ENCODE peak calls at places on chromosomes 7 and 10, in nine cellular contexts. Q is Right ventricle myocardium superior; H is occipital lobe; P is GM23248; V is activated CD4-positive, alpha-beta T cell treated with anti-CD3 and anti-CD28 coated beads, Interleukin-2, amount 10 ng/mL, durations not matched to agents 7 days and 5 days; S is suprapubic skin; T is activated CD8-positive, alpha-beta memory T cell treated with anti-CD3 and anti-CD28 coated beads for 24 hours; G is NCI-H1105; L is fibroblast of pulmonary artery. D is an unnamed sample.

GRCh38 chr7:129843982-129844840 is 108.5 kb downstream of the UBE2H start:
- DNase-seq in Q (no peak), H (no peak), P (peak; percentile 21), V (no peak), S (no peak), T (no peak), G (no peak), L (no peak), D (no peak)

GRCh38 chr7:2542924-2543871 is 12.1 kb downstream of the BRAT1 start:
- DNase-seq in Q (peak; percentile 37), H (no peak), P (no peak), V (no peak), S (peak; percentile 68), T (no peak), G (no peak), L (no peak), D (no peak)

GRCh38 chr10:90906596-90906995 is 14.3 kb downstream of the ANKRD1 start:
- DNase-seq in Q (no peak), H (no peak), P (no peak), V (no peak), S (no peak), T (no peak), G (no peak), L (no peak), D (no peak)

GRCh38 chr10:14611971-14612693 is 162.6 kb downstream of the FAM107B start:
- DNase-seq in Q (no peak), H (no peak), P (no peak), V (no peak), S (no peak), T (no peak), G (no peak), L (no peak), D (no peak)

GRCh38 chr10:50275650-50276235 is 24.4 kb upstream of the ASAH2 start:
- DNase-seq in Q (peak; percentile 47), H (no peak), P (peak; percentile 47), V (peak; percentile 22), S (no peak), T (peak; percentile 62), G (no peak), L (peak; percentile 31), D (peak; percentile 25)

GRCh38 chr10:1643161-1643910 is 94.0 kb downstream of the ADARB2 start:
- DNase-seq in Q (no peak), H (no peak), P (peak; percentile 1), V (peak; percentile 9), S (no peak), T (no peak), G (no peak), L (no peak), D (peak; percentile 53)

GRCh38 chr10:77605466-77605865 is 32.1 kb downstream of the KCNMA1 start:
- DNase-seq in Q (no peak), H (no peak), P (peak; percentile 50), V (no peak), S (no peak), T (no peak), G (no peak), L (no peak), D (no peak)

GRCh38 chr7:12692035-12692434 is 4.6 kb downstream of the ARL4A start:
- DNase-seq in Q (no peak), H (no peak), P (no peak), V (no peak), S (no peak), T (no peak), G (no peak), L (no peak), D (no peak)

GRCh38 chr10:84334806-84335205 is 6.4 kb downstream of the CCSER2 start:
- DNase-seq in Q (no peak), H (no peak), P (no peak), V (no peak), S (no peak), T (no peak), G (no peak), L (peak; percentile 43), D (no peak)

GRCh38 chr7:126083014-126083413 is 1153.4 kb upstream of the POT1 start:
- DNase-seq in Q (no peak), H (no peak), P (no peak), V (no peak), S (no peak), T (no peak), G (no peak), L (no peak), D (no peak)

GRCh38 chr10:78164687-78165086 is 131.0 kb downstream of the RPS24 start:
- DNase-seq in Q (no peak), H (no peak), P (no peak), V (no peak), S (no peak), T (no peak), G (no peak), L (no peak), D (no peak)

GRCh38 chr7:514651-515598 is 4.7 kb downstream of the PDGFA start:
- DNase-seq in Q (peak; percentile 66), H (peak; percentile 57), P (no peak), V (no peak), S (no peak), T (no peak), G (no peak), L (no peak), D (no peak)

GRCh38 chr10:454860-455259 is 234.6 kb downstream of the DIP2C start:
- DNase-seq in Q (peak; percentile 57), H (peak; percentile 28), P (peak; percentile 92), V (no peak), S (no peak), T (no peak), G (no peak), L (peak; percentile 92), D (no peak)

GRCh38 chr7:130430841-130431713 is 9.7 kb downstream of the CEP41 start:
- DNase-seq in Q (no peak), H (no peak), P (peak; percentile 87), V (no peak), S (no peak), T (no peak), G (no peak), L (peak; percentile 69), D (no peak)

GRCh38 chr10:27865221-27865635 is 119.6 kb upstream of the MKX start:
- DNase-seq in Q (no peak), H (no peak), P (peak; percentile 61), V (no peak), S (no peak), T (no peak), G (no peak), L (no peak), D (no peak)

GRCh38 chr10:95334793-95335120 is 44.0 kb upstream of the PDLIM1 start:
- DNase-seq in Q (no peak), H (no peak), P (no peak), V (no peak), S (no peak), T (no peak), G (no peak), L (no peak), D (no peak)

GRCh38 chr7:74206589-74207120 is 3.2 kb upstream of the LAT2 start:
- DNase-seq in Q (peak; percentile 93), H (peak; percentile 73), P (peak; percentile 81), V (peak; percentile 80), S (peak; percentile 91), T (peak; percentile 95), G (peak; percentile 41), L (peak; percentile 74), D (no peak)

GRCh38 chr7:132307465-132307864 is 268.8 kb downstream of the PLXNA4 start:
- DNase-seq in Q (no peak), H (no peak), P (no peak), V (no peak), S (no peak), T (no peak), G (no peak), L (no peak), D (no peak)

GRCh38 chr7:27606270-27607209 is 56.1 kb downstream of the HIBADH start:
- DNase-seq in Q (no peak), H (no peak), P (peak; percentile 76), V (no peak), S (no peak), T (no peak), G (peak; percentile 86), L (peak; percentile 51), D (no peak)

GRCh38 chr7:107563072-107563760 is 504 bp downstream of the COG5 start:
- DNase-seq in Q (no peak), H (peak; percentile 49), P (no peak), V (no peak), S (peak; percentile 84), T (no peak), G (peak; percentile 42), L (no peak), D (no peak)

GRCh38 chr10:78199019-78199418 is 165.4 kb downstream of the RPS24 start:
- DNase-seq in Q (no peak), H (no peak), P (no peak), V (no peak), S (no peak), T (no peak), G (peak; percentile 44), L (no peak), D (no peak)

GRCh38 chr7:96426027-96426426 is 104.1 kb upstream of the SLC25A13 start:
- DNase-seq in Q (no peak), H (no peak), P (no peak), V (no peak), S (no peak), T (no peak), G (no peak), L (peak; percentile 6), D (no peak)

GRCh38 chr7:79646278-79646677 is 192.8 kb upstream of the MAGI2 start:
- DNase-seq in Q (no peak), H (no peak), P (no peak), V (no peak), S (no peak), T (no peak), G (no peak), L (no peak), D (no peak)

GRCh38 chr7:84640637-84641036 is 446.0 kb upstream of the SEMA3A start:
- DNase-seq in Q (no peak), H (no peak), P (no peak), V (no peak), S (no peak), T (no peak), G (no peak), L (no peak), D (no peak)